ENCODE peak calls at places on chromosomes 11 and 22, in ten cellular contexts. One of them, this sample, is unnamed.

GRCh38 chr11:11605181-11605580 is 16.6 kb downstream of the GALNT18 start:
- DNase-seq in NCI-H1417: peak
- DNase-seq in NAMALWA: no peak
- DNase-seq in MV-4-11: no peak
- DNase-seq in CD8-positive, alpha-beta memory T cell: no peak
- DNase-seq in left cardiac atrium: no peak
- DNase-seq in ovary: no peak
- DNase-seq in activated T-helper 1 cell treated with anti-CD3 and anti-CD28 coated beads, Interleukin-12 subunit alpha, Interleukin-12 subunit beta, Interleukin-2, Interleukin-4 antibody, amounts not matched to agents 30 ng/mL and 10 ng/mL and 1 ng/mL, durations not matched to agents 14 hours and 24 hours and 36 hours: no peak
- DNase-seq in A172: no peak
- DNase-seq in H54: no peak
- DNase-seq in this sample: no peak

GRCh38 chr22:48929276-48929790 is 898.3 kb downstream of the BRD1 start:
- DNase-seq in NCI-H1417: no peak
- DNase-seq in NAMALWA: no peak
- DNase-seq in MV-4-11: no peak
- DNase-seq in CD8-positive, alpha-beta memory T cell: no peak
- DNase-seq in left cardiac atrium: no peak
- DNase-seq in ovary: no peak
- DNase-seq in activated T-helper 1 cell treated with anti-CD3 and anti-CD28 coated beads, Interleukin-12 subunit alpha, Interleukin-12 subunit beta, Interleukin-2, Interleukin-4 antibody, amounts not matched to agents 30 ng/mL and 10 ng/mL and 1 ng/mL, durations not matched to agents 14 hours and 24 hours and 36 hours: no peak
- DNase-seq in A172: no peak
- DNase-seq in H54: no peak
- DNase-seq in this sample: no peak

GRCh38 chr11:102560555-102561011 is 30.0 kb upstream of the MMP7 start:
- DNase-seq in NCI-H1417: no peak
- DNase-seq in NAMALWA: peak
- DNase-seq in MV-4-11: peak
- DNase-seq in CD8-positive, alpha-beta memory T cell: peak
- DNase-seq in left cardiac atrium: no peak
- DNase-seq in ovary: no peak
- DNase-seq in activated T-helper 1 cell treated with anti-CD3 and anti-CD28 coated beads, Interleukin-12 subunit alpha, Interleukin-12 subunit beta, Interleukin-2, Interleukin-4 antibody, amounts not matched to agents 30 ng/mL and 10 ng/mL and 1 ng/mL, durations not matched to agents 14 hours and 24 hours and 36 hours: no peak
- DNase-seq in A172: peak
- DNase-seq in H54: no peak
- DNase-seq in this sample: no peak

GRCh38 chr11:11983427-11983826 is 25.0 kb downstream of the DKK3 start:
- DNase-seq in NCI-H1417: no peak
- DNase-seq in NAMALWA: no peak
- DNase-seq in MV-4-11: no peak
- DNase-seq in CD8-positive, alpha-beta memory T cell: no peak
- DNase-seq in left cardiac atrium: no peak
- DNase-seq in ovary: no peak
- DNase-seq in activated T-helper 1 cell treated with anti-CD3 and anti-CD28 coated beads, Interleukin-12 subunit alpha, Interleukin-12 subunit beta, Interleukin-2, Interleukin-4 antibody, amounts not matched to agents 30 ng/mL and 10 ng/mL and 1 ng/mL, durations not matched to agents 14 hours and 24 hours and 36 hours: no peak
- DNase-seq in A172: no peak
- DNase-seq in H54: no peak
- DNase-seq in this sample: no peak

GRCh38 chr11:13535819-13536218 is 40.0 kb upstream of the PTH start:
- DNase-seq in NCI-H1417: peak
- DNase-seq in NAMALWA: peak
- DNase-seq in MV-4-11: peak
- DNase-seq in CD8-positive, alpha-beta memory T cell: no peak
- DNase-seq in left cardiac atrium: no peak
- DNase-seq in ovary: no peak
- DNase-seq in activated T-helper 1 cell treated with anti-CD3 and anti-CD28 coated beads, Interleukin-12 subunit alpha, Interleukin-12 subunit beta, Interleukin-2, Interleukin-4 antibody, amounts not matched to agents 30 ng/mL and 10 ng/mL and 1 ng/mL, durations not matched to agents 14 hours and 24 hours and 36 hours: no peak
- DNase-seq in A172: no peak
- DNase-seq in H54: no peak
- DNase-seq in this sample: no peak

GRCh38 chr11:81674211-81674610 is 1059.5 kb downstream of the FAM181B start:
- DNase-seq in NCI-H1417: no peak
- DNase-seq in NAMALWA: no peak
- DNase-seq in MV-4-11: no peak
- DNase-seq in CD8-positive, alpha-beta memory T cell: no peak
- DNase-seq in left cardiac atrium: no peak
- DNase-seq in ovary: no peak
- DNase-seq in activated T-helper 1 cell treated with anti-CD3 and anti-CD28 coated beads, Interleukin-12 subunit alpha, Interleukin-12 subunit beta, Interleukin-2, Interleukin-4 antibody, amounts not matched to agents 30 ng/mL and 10 ng/mL and 1 ng/mL, durations not matched to agents 14 hours and 24 hours and 36 hours: no peak
- DNase-seq in A172: no peak
- DNase-seq in H54: no peak
- DNase-seq in this sample: no peak

GRCh38 chr11:107704432-107704831 is 7.4 kb downstream of the SLN start:
- DNase-seq in NCI-H1417: no peak
- DNase-seq in NAMALWA: no peak
- DNase-seq in MV-4-11: no peak
- DNase-seq in CD8-positive, alpha-beta memory T cell: no peak
- DNase-seq in left cardiac atrium: no peak
- DNase-seq in ovary: no peak
- DNase-seq in activated T-helper 1 cell treated with anti-CD3 and anti-CD28 coated beads, Interleukin-12 subunit alpha, Interleukin-12 subunit beta, Interleukin-2, Interleukin-4 antibody, amounts not matched to agents 30 ng/mL and 10 ng/mL and 1 ng/mL, durations not matched to agents 14 hours and 24 hours and 36 hours: no peak
- DNase-seq in A172: peak
- DNase-seq in H54: no peak
- DNase-seq in this sample: no peak

GRCh38 chr22:32389685-32390084 is 22.4 kb downstream of the RTCB start:
- DNase-seq in NCI-H1417: peak
- DNase-seq in NAMALWA: peak
- DNase-seq in MV-4-11: no peak
- DNase-seq in CD8-positive, alpha-beta memory T cell: no peak
- DNase-seq in left cardiac atrium: no peak
- DNase-seq in ovary: no peak
- DNase-seq in activated T-helper 1 cell treated with anti-CD3 and anti-CD28 coated beads, Interleukin-12 subunit alpha, Interleukin-12 subunit beta, Interleukin-2, Interleukin-4 antibody, amounts not matched to agents 30 ng/mL and 10 ng/mL and 1 ng/mL, durations not matched to agents 14 hours and 24 hours and 36 hours: no peak
- DNase-seq in A172: peak
- DNase-seq in H54: no peak
- DNase-seq in this sample: peak

GRCh38 chr11:2269601-2270321 is 627 bp downstream of the ASCL2 start:
- DNase-seq in NCI-H1417: peak
- DNase-seq in NAMALWA: no peak
- DNase-seq in MV-4-11: peak
- DNase-seq in CD8-positive, alpha-beta memory T cell: peak
- DNase-seq in left cardiac atrium: peak
- DNase-seq in ovary: peak
- DNase-seq in activated T-helper 1 cell treated with anti-CD3 and anti-CD28 coated beads, Interleukin-12 subunit alpha, Interleukin-12 subunit beta, Interleukin-2, Interleukin-4 antibody, amounts not matched to agents 30 ng/mL and 10 ng/mL and 1 ng/mL, durations not matched to agents 14 hours and 24 hours and 36 hours: peak
- DNase-seq in A172: no peak
- DNase-seq in H54: no peak
- DNase-seq in this sample: peak

GRCh38 chr22:30635273-30636225 is at the start of gene SLC35E4:
- DNase-seq in NCI-H1417: peak
- DNase-seq in NAMALWA: peak
- DNase-seq in MV-4-11: peak
- DNase-seq in CD8-positive, alpha-beta memory T cell: peak
- DNase-seq in left cardiac atrium: peak
- DNase-seq in ovary: peak
- DNase-seq in activated T-helper 1 cell treated with anti-CD3 and anti-CD28 coated beads, Interleukin-12 subunit alpha, Interleukin-12 subunit beta, Interleukin-2, Interleukin-4 antibody, amounts not matched to agents 30 ng/mL and 10 ng/mL and 1 ng/mL, durations not matched to agents 14 hours and 24 hours and 36 hours: peak
- DNase-seq in A172: peak
- DNase-seq in H54: peak
- DNase-seq in this sample: peak

GRCh38 chr22:23652711-23653110 is 20.6 kb upstream of the DRICH1 start:
- DNase-seq in NCI-H1417: no peak
- DNase-seq in NAMALWA: no peak
- DNase-seq in MV-4-11: no peak
- DNase-seq in CD8-positive, alpha-beta memory T cell: no peak
- DNase-seq in left cardiac atrium: no peak
- DNase-seq in ovary: no peak
- DNase-seq in activated T-helper 1 cell treated with anti-CD3 and anti-CD28 coated beads, Interleukin-12 subunit alpha, Interleukin-12 subunit beta, Interleukin-2, Interleukin-4 antibody, amounts not matched to agents 30 ng/mL and 10 ng/mL and 1 ng/mL, durations not matched to agents 14 hours and 24 hours and 36 hours: no peak
- DNase-seq in A172: no peak
- DNase-seq in H54: no peak
- DNase-seq in this sample: no peak

GRCh38 chr11:119982517-119983239 is 155.2 kb downstream of the TRIM29 start:
- DNase-seq in NCI-H1417: peak
- DNase-seq in NAMALWA: no peak
- DNase-seq in MV-4-11: no peak
- DNase-seq in CD8-positive, alpha-beta memory T cell: no peak
- DNase-seq in left cardiac atrium: no peak
- DNase-seq in ovary: no peak
- DNase-seq in activated T-helper 1 cell treated with anti-CD3 and anti-CD28 coated beads, Interleukin-12 subunit alpha, Interleukin-12 subunit beta, Interleukin-2, Interleukin-4 antibody, amounts not matched to agents 30 ng/mL and 10 ng/mL and 1 ng/mL, durations not matched to agents 14 hours and 24 hours and 36 hours: no peak
- DNase-seq in A172: no peak
- DNase-seq in H54: no peak
- DNase-seq in this sample: no peak

GRCh38 chr11:79546366-79546765 is 105.5 kb upstream of the TENM4 start:
- DNase-seq in NCI-H1417: peak
- DNase-seq in NAMALWA: no peak
- DNase-seq in MV-4-11: no peak
- DNase-seq in CD8-positive, alpha-beta memory T cell: no peak
- DNase-seq in left cardiac atrium: no peak
- DNase-seq in ovary: no peak
- DNase-seq in activated T-helper 1 cell treated with anti-CD3 and anti-CD28 coated beads, Interleukin-12 subunit alpha, Interleukin-12 subunit beta, Interleukin-2, Interleukin-4 antibody, amounts not matched to agents 30 ng/mL and 10 ng/mL and 1 ng/mL, durations not matched to agents 14 hours and 24 hours and 36 hours: no peak
- DNase-seq in A172: no peak
- DNase-seq in H54: no peak
- DNase-seq in this sample: no peak

GRCh38 chr11:69518081-69518950 is 36.9 kb downstream of the LINC01488 start:
- DNase-seq in NCI-H1417: no peak
- DNase-seq in NAMALWA: no peak
- DNase-seq in MV-4-11: no peak
- DNase-seq in CD8-positive, alpha-beta memory T cell: no peak
- DNase-seq in left cardiac atrium: peak
- DNase-seq in ovary: no peak
- DNase-seq in activated T-helper 1 cell treated with anti-CD3 and anti-CD28 coated beads, Interleukin-12 subunit alpha, Interleukin-12 subunit beta, Interleukin-2, Interleukin-4 antibody, amounts not matched to agents 30 ng/mL and 10 ng/mL and 1 ng/mL, durations not matched to agents 14 hours and 24 hours and 36 hours: no peak
- DNase-seq in A172: no peak
- DNase-seq in H54: no peak
- DNase-seq in this sample: no peak